ENCODE peak calls at places on chromosomes 13 and 19, in seven cellular contexts. One of them, this sample, is unnamed.

GRCh38 chr19:18756896-18757295 is 34.2 kb downstream of the COMP start:
- DNase-seq in effector memory CD4-positive, alpha-beta T cell: no peak
- DNase-seq in Peyer's patch: no peak
- DNase-seq in adrenal gland: no peak
- DNase-seq in neural progenitor cell: no peak
- DNase-seq in GM12878: no peak
- DNase-seq in body of pancreas: no peak
- DNase-seq in this sample: no peak

GRCh38 chr13:99380402-99380801 is 73.2 kb upstream of the GPR183 start:
- DNase-seq in GM12878: no peak
- DNase-seq in Peyer's patch: no peak
- DNase-seq in adrenal gland: no peak
- DNase-seq in effector memory CD4-positive, alpha-beta T cell: no peak
- DNase-seq in body of pancreas: no peak
- DNase-seq in neural progenitor cell: no peak
- DNase-seq in this sample: no peak

GRCh38 chr13:107992542-107992941 is 222.8 kb downstream of the LIG4 start:
- DNase-seq in Peyer's patch: no peak
- DNase-seq in body of pancreas: no peak
- DNase-seq in adrenal gland: no peak
- DNase-seq in GM12878: no peak
- DNase-seq in effector memory CD4-positive, alpha-beta T cell: no peak
- DNase-seq in neural progenitor cell: no peak
- DNase-seq in this sample: no peak

GRCh38 chr13:107586216-107586615 is 629.1 kb downstream of the LIG4 start:
- DNase-seq in effector memory CD4-positive, alpha-beta T cell: no peak
- DNase-seq in neural progenitor cell: no peak
- DNase-seq in GM12878: no peak
- DNase-seq in body of pancreas: no peak
- DNase-seq in adrenal gland: no peak
- DNase-seq in Peyer's patch: no peak
- DNase-seq in this sample: no peak

GRCh38 chr13:100069278-100069677 is 19.6 kb upstream of the PCCA start:
- DNase-seq in GM12878: no peak
- DNase-seq in effector memory CD4-positive, alpha-beta T cell: no peak
- DNase-seq in neural progenitor cell: no peak
- DNase-seq in body of pancreas: no peak
- DNase-seq in Peyer's patch: no peak
- DNase-seq in adrenal gland: peak
- DNase-seq in this sample: no peak

GRCh38 chr13:29991343-29991742 is 140.9 kb upstream of the UBL3 start:
- DNase-seq in adrenal gland: no peak
- DNase-seq in GM12878: no peak
- DNase-seq in neural progenitor cell: no peak
- DNase-seq in body of pancreas: no peak
- DNase-seq in Peyer's patch: no peak
- DNase-seq in effector memory CD4-positive, alpha-beta T cell: no peak
- DNase-seq in this sample: no peak

GRCh38 chr19:39160523-39160861 is 34.9 kb downstream of the PAK4 start:
- DNase-seq in neural progenitor cell: no peak
- DNase-seq in Peyer's patch: no peak
- DNase-seq in body of pancreas: peak
- DNase-seq in GM12878: no peak
- DNase-seq in effector memory CD4-positive, alpha-beta T cell: no peak
- DNase-seq in adrenal gland: peak
- DNase-seq in this sample: no peak

GRCh38 chr13:45575146-45575829 is 40.3 kb downstream of the ERICH6B start:
- DNase-seq in neural progenitor cell: no peak
- DNase-seq in Peyer's patch: no peak
- DNase-seq in effector memory CD4-positive, alpha-beta T cell: no peak
- DNase-seq in GM12878: no peak
- DNase-seq in adrenal gland: no peak
- DNase-seq in body of pancreas: no peak
- DNase-seq in this sample: no peak

GRCh38 chr19:37872383-37872782 is 34.0 kb downstream of the WDR87 start:
- DNase-seq in effector memory CD4-positive, alpha-beta T cell: no peak
- DNase-seq in neural progenitor cell: no peak
- DNase-seq in adrenal gland: peak
- DNase-seq in body of pancreas: no peak
- DNase-seq in GM12878: no peak
- DNase-seq in Peyer's patch: no peak
- DNase-seq in this sample: no peak

GRCh38 chr13:48505597-48506091 is 27.2 kb downstream of the RCBTB2 start:
- DNase-seq in adrenal gland: peak
- DNase-seq in GM12878: peak
- DNase-seq in body of pancreas: peak
- DNase-seq in neural progenitor cell: no peak
- DNase-seq in effector memory CD4-positive, alpha-beta T cell: peak
- DNase-seq in Peyer's patch: peak
- DNase-seq in this sample: no peak

GRCh38 chr13:75339635-75340374 is 142.2 kb downstream of the TBC1D4 start:
- DNase-seq in GM12878: no peak
- DNase-seq in Peyer's patch: no peak
- DNase-seq in body of pancreas: no peak
- DNase-seq in effector memory CD4-positive, alpha-beta T cell: no peak
- DNase-seq in adrenal gland: no peak
- DNase-seq in neural progenitor cell: no peak
- DNase-seq in this sample: no peak

GRCh38 chr13:92681239-92681638 is 545.4 kb upstream of the GPC6 start:
- DNase-seq in neural progenitor cell: no peak
- DNase-seq in GM12878: no peak
- DNase-seq in adrenal gland: no peak
- DNase-seq in body of pancreas: no peak
- DNase-seq in Peyer's patch: no peak
- DNase-seq in effector memory CD4-positive, alpha-beta T cell: no peak
- DNase-seq in this sample: no peak

GRCh38 chr13:109345433-109345941 is 440.9 kb downstream of the IRS2 start:
- DNase-seq in GM12878: no peak
- DNase-seq in neural progenitor cell: no peak
- DNase-seq in body of pancreas: no peak
- DNase-seq in Peyer's patch: no peak
- DNase-seq in adrenal gland: no peak
- DNase-seq in effector memory CD4-positive, alpha-beta T cell: no peak
- DNase-seq in this sample: no peak

GRCh38 chr19:12782174-12782423 is 6.7 kb upstream of the HOOK2 start:
- DNase-seq in adrenal gland: no peak
- DNase-seq in effector memory CD4-positive, alpha-beta T cell: no peak
- DNase-seq in neural progenitor cell: no peak
- DNase-seq in GM12878: no peak
- DNase-seq in body of pancreas: no peak
- DNase-seq in Peyer's patch: peak
- DNase-seq in this sample: peak

GRCh38 chr19:12777217-12778019 is 2.1 kb upstream of the HOOK2 start:
- DNase-seq in body of pancreas: peak
- DNase-seq in Peyer's patch: peak
- DNase-seq in neural progenitor cell: peak
- DNase-seq in adrenal gland: peak
- DNase-seq in effector memory CD4-positive, alpha-beta T cell: peak
- DNase-seq in GM12878: no peak
- DNase-seq in this sample: peak

GRCh38 chr19:12778020-12778904 is 2.9 kb upstream of the HOOK2 start:
- DNase-seq in adrenal gland: peak
- DNase-seq in effector memory CD4-positive, alpha-beta T cell: no peak
- DNase-seq in GM12878: no peak
- DNase-seq in body of pancreas: peak
- DNase-seq in Peyer's patch: peak
- DNase-seq in neural progenitor cell: peak
- DNase-seq in this sample: peak

GRCh38 chr19:12778905-12779161 is 3.5 kb upstream of the HOOK2 start:
- DNase-seq in neural progenitor cell: no peak
- DNase-seq in effector memory CD4-positive, alpha-beta T cell: no peak
- DNase-seq in GM12878: no peak
- DNase-seq in Peyer's patch: no peak
- DNase-seq in adrenal gland: no peak
- DNase-seq in body of pancreas: no peak
- DNase-seq in this sample: no peak

GRCh38 chr19:12779162-12779993 is 4.0 kb upstream of the HOOK2 start:
- DNase-seq in adrenal gland: peak
- DNase-seq in GM12878: no peak
- DNase-seq in Peyer's patch: peak
- DNase-seq in body of pancreas: peak
- DNase-seq in effector memory CD4-positive, alpha-beta T cell: no peak
- DNase-seq in neural progenitor cell: peak
- DNase-seq in this sample: no peak
- H3K4me3 ChIP-seq in adrenal gland: peak
- H3K4me3 ChIP-seq in GM12878: peak
- H3K4me3 ChIP-seq in Peyer's patch: no peak
- H3K4me3 ChIP-seq in body of pancreas: no peak
- H3K4me3 ChIP-seq in effector memory CD4-positive, alpha-beta T cell: no peak
- H3K4me3 ChIP-seq in neural progenitor cell: peak
- H3K4me3 ChIP-seq in this sample: no peak

DNA sequence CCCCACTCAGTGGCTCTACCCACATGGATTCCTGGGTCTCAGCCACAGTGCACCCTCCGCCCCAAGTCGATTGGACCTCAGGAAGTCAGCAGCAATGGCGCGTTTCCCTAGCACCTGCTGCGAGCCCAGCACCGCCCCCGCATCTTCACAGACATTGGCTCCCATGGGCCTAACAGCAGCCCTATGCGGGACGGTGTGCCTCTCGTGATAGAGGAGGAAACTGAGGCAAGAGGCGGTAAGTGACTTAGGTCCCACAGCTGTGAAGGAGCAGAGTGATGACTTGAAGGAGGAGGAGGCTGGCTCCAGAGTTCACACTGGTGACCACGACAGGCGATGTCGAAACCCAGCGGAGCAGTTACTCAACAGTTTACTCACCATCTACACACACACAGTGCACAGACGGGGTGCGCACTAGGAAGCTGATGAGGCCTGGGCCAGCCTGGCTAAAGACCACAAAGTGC is 104.5 kb upstream of the SOX1 start:
- DNase-seq in adrenal gland: no peak
- DNase-seq in neural progenitor cell: no peak
- DNase-seq in GM12878: no peak
- DNase-seq in body of pancreas: no peak
- DNase-seq in Peyer's patch: no peak
- DNase-seq in effector memory CD4-positive, alpha-beta T cell: no peak
- DNase-seq in this sample: no peak
- H3K27ac ChIP-seq in adrenal gland: no peak
- H3K27ac ChIP-seq in neural progenitor cell: no peak
- H3K27ac ChIP-seq in GM12878: no peak
- H3K27ac ChIP-seq in body of pancreas: no peak
- H3K27ac ChIP-seq in Peyer's patch: no peak
- H3K27ac ChIP-seq in effector memory CD4-positive, alpha-beta T cell: no peak
- H3K27ac ChIP-seq in this sample: no peak

GRCh38 chr19:4971424-4971793 is 2.5 kb downstream of the KDM4B start:
- DNase-seq in adrenal gland: peak
- DNase-seq in effector memory CD4-positive, alpha-beta T cell: no peak
- DNase-seq in neural progenitor cell: no peak
- DNase-seq in body of pancreas: peak
- DNase-seq in GM12878: no peak
- DNase-seq in Peyer's patch: peak
- DNase-seq in this sample: no peak

GRCh38 chr19:4972509-4973230 is 3.8 kb downstream of the KDM4B start:
- DNase-seq in body of pancreas: no peak
- DNase-seq in Peyer's patch: no peak
- DNase-seq in GM12878: no peak
- DNase-seq in adrenal gland: peak
- DNase-seq in neural progenitor cell: no peak
- DNase-seq in effector memory CD4-positive, alpha-beta T cell: no peak
- DNase-seq in this sample: no peak

GRCh38 chr19:4970558-4971423 is 1.9 kb downstream of the KDM4B start:
- DNase-seq in adrenal gland: peak
- DNase-seq in body of pancreas: peak
- DNase-seq in neural progenitor cell: peak
- DNase-seq in Peyer's patch: no peak
- DNase-seq in effector memory CD4-positive, alpha-beta T cell: no peak
- DNase-seq in GM12878: no peak
- DNase-seq in this sample: no peak

GRCh38 chr19:4969772-4970531 is 1.0 kb downstream of the KDM4B start:
- DNase-seq in effector memory CD4-positive, alpha-beta T cell: no peak
- DNase-seq in body of pancreas: no peak
- DNase-seq in GM12878: peak
- DNase-seq in Peyer's patch: no peak
- DNase-seq in neural progenitor cell: peak
- DNase-seq in adrenal gland: peak
- DNase-seq in this sample: no peak

DNA sequence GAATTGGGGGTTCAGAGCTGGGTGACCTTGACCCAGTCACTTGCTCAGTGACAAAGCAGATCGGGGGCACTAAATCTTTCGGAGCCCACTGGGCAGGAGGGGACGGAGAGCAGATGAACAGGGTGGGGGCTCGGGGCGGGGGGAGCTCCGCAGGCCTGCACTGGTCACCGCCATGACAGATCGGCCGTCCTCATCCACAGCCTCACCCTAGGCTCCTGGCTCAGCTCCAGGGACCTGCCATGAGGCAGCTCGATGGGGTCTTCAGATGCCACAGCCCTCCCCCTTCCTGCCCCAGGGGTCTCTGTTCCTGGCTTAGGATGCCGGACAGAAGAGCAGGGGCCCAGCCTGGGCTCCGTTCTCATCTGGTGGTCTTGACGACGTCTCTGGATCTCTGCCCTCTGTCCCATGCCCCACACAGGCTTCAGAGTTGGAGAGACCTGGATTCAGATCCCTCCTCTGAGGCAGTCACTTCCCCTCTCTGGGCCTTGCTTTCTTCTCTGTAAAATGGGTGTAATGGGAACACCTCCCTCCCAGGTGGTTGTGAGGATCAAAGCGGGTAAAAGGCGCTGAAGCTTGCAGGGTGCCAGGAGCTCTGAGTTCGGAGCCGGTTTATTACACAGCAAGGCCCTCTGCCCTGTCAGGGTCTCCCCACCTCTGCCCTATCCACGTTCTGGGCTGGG is 3.0 kb downstream of the KDM4B start:
- DNase-seq in effector memory CD4-positive, alpha-beta T cell: no peak
- DNase-seq in Peyer's patch: no peak
- DNase-seq in GM12878: no peak
- DNase-seq in neural progenitor cell: no peak
- DNase-seq in adrenal gland: no peak
- DNase-seq in body of pancreas: no peak
- DNase-seq in this sample: no peak
- H3K4me3 ChIP-seq in effector memory CD4-positive, alpha-beta T cell: no peak
- H3K4me3 ChIP-seq in Peyer's patch: no peak
- H3K4me3 ChIP-seq in GM12878: peak
- H3K4me3 ChIP-seq in neural progenitor cell: peak
- H3K4me3 ChIP-seq in adrenal gland: peak
- H3K4me3 ChIP-seq in body of pancreas: no peak
- H3K4me3 ChIP-seq in this sample: no peak

DNA sequence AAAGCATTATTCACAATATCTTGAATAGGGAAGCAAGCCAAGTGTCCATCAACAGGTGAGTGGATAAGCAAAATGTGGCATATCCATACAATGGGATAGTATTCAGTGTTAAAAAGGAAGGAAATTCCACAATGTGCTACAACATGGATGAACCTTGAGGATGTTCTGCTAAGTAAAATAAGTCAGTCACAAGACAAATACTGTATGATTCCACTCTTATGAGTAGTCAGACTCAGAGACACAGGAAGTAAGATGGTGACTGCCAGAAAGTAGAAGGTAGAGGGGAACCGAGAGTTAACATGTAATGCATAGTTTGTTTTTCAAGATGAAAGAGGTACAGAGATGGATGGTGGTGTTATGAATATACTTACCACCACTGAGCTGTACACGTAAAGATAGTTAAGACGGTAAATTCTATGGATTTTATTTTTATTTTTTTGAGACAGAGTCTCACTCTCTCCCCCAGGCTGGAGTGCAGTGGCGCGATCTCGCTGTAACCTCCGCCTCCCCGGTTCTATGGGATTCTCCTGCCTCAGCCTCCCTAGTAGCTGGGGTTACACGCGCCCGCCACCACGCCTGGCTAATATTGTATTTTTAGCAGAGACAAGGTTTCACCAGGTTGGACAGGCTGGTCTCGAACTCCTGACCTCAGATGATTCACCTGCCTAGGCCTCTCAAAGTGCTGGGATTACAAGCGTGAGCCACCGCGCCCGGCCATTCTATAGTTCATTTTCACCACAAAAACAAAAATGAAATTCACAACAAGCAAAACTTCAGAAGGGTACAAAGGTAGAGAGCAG is 1.0 kb upstream of the CHAMP1 start:
- DNase-seq in GM12878: peak
- DNase-seq in Peyer's patch: no peak
- DNase-seq in adrenal gland: peak
- DNase-seq in effector memory CD4-positive, alpha-beta T cell: no peak
- DNase-seq in body of pancreas: no peak
- DNase-seq in neural progenitor cell: no peak
- DNase-seq in this sample: no peak
- H3K27ac ChIP-seq in GM12878: peak
- H3K27ac ChIP-seq in Peyer's patch: peak
- H3K27ac ChIP-seq in adrenal gland: peak
- H3K27ac ChIP-seq in effector memory CD4-positive, alpha-beta T cell: peak
- H3K27ac ChIP-seq in body of pancreas: peak
- H3K27ac ChIP-seq in neural progenitor cell: peak
- H3K27ac ChIP-seq in this sample: peak

This sample was measured in lung.